ENCODE peak calls at places on chromosomes 7 and 10, in four cellular contexts. B, P, F and Z are unnamed samples.

GRCh38 chr7:44727346-44728262 is 21.0 kb upstream of the ZMIZ2 start:
- DNase-seq in B (no peak), P (no peak), F (no peak), Z (no peak)

GRCh38 chr10:73873163-73873842 is 1.1 kb downstream of the CAMK2G start:
- DNase-seq in B (no peak), P (no peak), F (no peak), Z (no peak)

GRCh38 chr7:130896898-130897514 is 163.0 kb upstream of the KLF14 start:
- DNase-seq in B (peak), P (peak), F (peak), Z (no peak)

GRCh38 chr10:112535432-112536038 is 88.5 kb downstream of the VTI1A start:
- DNase-seq in B (no peak), P (peak), F (no peak), Z (no peak)

GRCh38 chr10:7915923-7916322 is 97.6 kb downstream of the TAF3 start:
- DNase-seq in B (no peak), P (no peak), F (no peak), Z (no peak)

GRCh38 chr7:150403376-150404171 is 24.4 kb downstream of the ZNF775 start:
- DNase-seq in B (no peak), P (no peak), F (no peak), Z (no peak)

GRCh38 chr10:127046975-127047877 is 142.0 kb downstream of the DOCK1 start:
- DNase-seq in B (no peak), P (no peak), F (no peak), Z (no peak)

GRCh38 chr7:115676080-115676479 is 354.5 kb downstream of the TFEC start:
- DNase-seq in B (no peak), P (no peak), F (no peak), Z (no peak)

GRCh38 chr10:43042503-43043341 is 34.1 kb upstream of the RET start:
- DNase-seq in B (peak), P (no peak), F (peak), Z (no peak)

GRCh38 chr10:30591249-30591670 is 38.3 kb downstream of the LYZL2 start:
- DNase-seq in B (peak), P (peak), F (no peak), Z (no peak)

GRCh38 chr7:116500071-116500853 is 724 bp downstream of the CAV2 start:
- DNase-seq in B (peak), P (no peak), F (no peak), Z (no peak)

GRCh38 chr10:27344568-27345454 is 104.2 kb upstream of the ACBD5 start:
- DNase-seq in B (no peak), P (no peak), F (no peak), Z (peak)

GRCh38 chr7:22872087-22872807 is 49.6 kb upstream of the TOMM7 start:
- DNase-seq in B (no peak), P (no peak), F (no peak), Z (peak)

GRCh38 chr7:158816271-158816670 is 13.0 kb downstream of the ESYT2 start:
- DNase-seq in B (no peak), P (no peak), F (peak), Z (no peak)

GRCh38 chr10:18545626-18546025 is 105.8 kb downstream of the NSUN6 start:
- DNase-seq in B (peak), P (no peak), F (no peak), Z (no peak)
- TF ChIP-seq TCF12 in B (no peak), P (no peak), F (no peak), Z (no peak)

GRCh38 chr7:139693651-139694388 is 84.0 kb downstream of the HIPK2 start:
- DNase-seq in B (no peak), P (no peak), F (no peak), Z (no peak)
- TF ChIP-seq TCF12 in B (no peak), P (no peak), F (no peak), Z (no peak)

DNA sequence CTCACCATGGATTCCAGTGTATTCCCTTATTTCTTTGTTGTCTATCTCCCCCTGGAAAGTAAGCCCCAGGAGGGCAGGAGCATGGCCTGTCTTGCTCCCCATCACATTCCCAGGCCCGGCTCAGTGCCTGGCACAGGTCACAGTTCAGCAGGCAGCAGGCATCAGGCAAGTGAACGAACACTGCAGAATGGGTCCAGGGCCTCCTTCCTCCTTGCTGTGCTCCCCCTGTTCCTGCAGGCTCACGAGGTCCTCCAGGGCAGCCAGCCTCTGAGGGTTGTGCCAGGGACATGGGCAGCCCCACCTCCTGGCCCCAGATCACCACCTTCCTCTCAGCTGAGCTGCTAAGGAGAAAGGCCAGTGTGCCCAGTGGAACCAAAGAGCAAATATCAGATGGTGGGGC is 41.8 kb downstream of the PDLIM1 start:
- DNase-seq in B (no peak), P (no peak), F (peak), Z (no peak)
- TF ChIP-seq TCF12 in B (no peak), P (no peak), F (no peak), Z (no peak)

GRCh38 chr10:48332871-48333216 is 26.4 kb downstream of the MAPK8 start:
- DNase-seq in B (no peak), P (no peak), F (no peak), Z (no peak)

GRCh38 chr10:48332166-48332870 is 25.8 kb downstream of the MAPK8 start:
- DNase-seq in B (no peak), P (no peak), F (no peak), Z (no peak)

GRCh38 chr10:48331436-48331835 is 25.0 kb downstream of the MAPK8 start:
- DNase-seq in B (no peak), P (no peak), F (no peak), Z (no peak)

GRCh38 chr10:48333856-48334255 is 27.4 kb downstream of the MAPK8 start:
- DNase-seq in B (no peak), P (no peak), F (no peak), Z (no peak)

GRCh38 chr10:48330269-48330668 is 23.8 kb downstream of the MAPK8 start:
- DNase-seq in B (no peak), P (no peak), F (no peak), Z (no peak)
- TF ChIP-seq TCF12 in B (no peak), P (no peak), F (no peak), Z (no peak)